ENCODE peak calls at places on chromosomes 6 and 20, in four cellular contexts. D is fibroblast of mammary gland, I is A549, P is Panc1. O is an unnamed sample.

GRCh38 chr6:115972679-115973078 is 88.0 kb downstream of the FRK start:
- DNase-seq in D (no peak), I (peak; percentile 10), P (no peak), O (no peak)

GRCh38 chr6:152091201-152091600 is 283.7 kb downstream of the ESR1 start:
- DNase-seq in D (no peak), I (no peak), P (no peak), O (no peak)

GRCh38 chr6:45843848-45844521 is 171.7 kb downstream of the CLIC5 start:
- DNase-seq in D (peak; percentile 25), I (no peak), P (no peak), O (peak; percentile 96)

GRCh38 chr20:2221933-2222332 is 73.9 kb upstream of the TGM3 start:
- DNase-seq in D (no peak), I (no peak), P (no peak), O (no peak)

GRCh38 chr20:63736893-63737689 is 627 bp downstream of the LIME1 start:
- DNase-seq in D (no peak), I (no peak), P (no peak), O (no peak)

GRCh38 chr20:42996141-42996540 is 193.6 kb downstream of the PTPRT start:
- DNase-seq in D (no peak), I (no peak), P (no peak), O (no peak)

GRCh38 chr6:166588691-166589333 is 2.3 kb upstream of the RAMACL start:
- DNase-seq in D (peak; percentile 54), I (no peak), P (no peak), O (peak; percentile 92)

GRCh38 chr20:1904160-1904559 is 9.0 kb downstream of the SIRPA start:
- DNase-seq in D (no peak), I (no peak), P (no peak), O (no peak)

GRCh38 chr20:20643925-20644324 is 68.5 kb downstream of the RALGAPA2 start:
- DNase-seq in D (no peak), I (no peak), P (no peak), O (no peak)

GRCh38 chr6:113642714-113643442 is 214.3 kb upstream of the MARCKS start:
- DNase-seq in D (no peak), I (peak; percentile 90), P (no peak), O (no peak)

GRCh38 chr20:50891138-50891537 is 40.1 kb downstream of the ADNP start:
- DNase-seq in D (no peak), I (no peak), P (no peak), O (no peak)

GRCh38 chr6:3026811-3027626 is 27.3 kb downstream of the NQO2 start:
- DNase-seq in D (peak; percentile 3), I (no peak), P (no peak), O (peak; percentile 4)

GRCh38 chr20:4563031-4563430 is 158.7 kb upstream of the PRND start:
- DNase-seq in D (no peak), I (no peak), P (no peak), O (no peak)

GRCh38 chr20:48825551-48825885 is 2.3 kb downstream of the PREX1 start:
- DNase-seq in D (no peak), I (no peak), P (no peak), O (no peak)

GRCh38 chr20:63375438-63375837 is 14.3 kb upstream of the CHRNA4 start:
- DNase-seq in D (no peak), I (no peak), P (no peak), O (no peak)

GRCh38 chr6:105600342-105601293 is 197.7 kb upstream of the PREP start:
- DNase-seq in D (peak; percentile 93), I (peak; percentile 95), P (no peak), O (peak; percentile 59)

GRCh38 chr6:36387440-36388303 is at the start of gene ETV7:
- DNase-seq in D (no peak), I (no peak), P (no peak), O (peak; percentile 24)

GRCh38 chr20:37519508-37520416 is 1.3 kb upstream of the NNAT start:
- DNase-seq in D (no peak), I (no peak), P (no peak), O (no peak)

GRCh38 chr6:149963212-149963461 is 606 bp upstream of the ULBP1 start:
- DNase-seq in D (no peak), I (peak; percentile 71), P (peak; percentile 10), O (peak; percentile 64)

DNA sequence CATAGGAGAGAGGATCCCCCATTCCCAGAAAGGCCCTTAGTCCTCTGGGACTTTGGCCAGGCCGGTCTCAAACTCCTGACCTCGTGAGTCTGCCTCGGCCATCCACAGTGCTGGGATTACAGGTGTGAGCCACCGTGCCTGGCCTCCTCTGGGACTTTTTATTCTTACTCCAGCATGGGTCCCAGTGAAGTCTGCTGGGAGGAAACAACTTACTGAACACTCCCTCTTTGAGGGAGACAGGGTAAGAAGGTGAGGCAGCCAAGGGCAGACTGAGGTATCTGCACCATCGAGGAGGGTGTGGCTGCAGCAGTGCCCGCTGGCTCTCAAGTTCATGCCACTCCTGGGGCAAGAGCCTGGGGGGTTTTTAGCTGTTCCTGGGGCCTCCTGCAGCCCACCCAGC is 2.4 kb downstream of the BAK1 start:
- DNase-seq in D (no peak), I (no peak), P (no peak), O (no peak)
- TF ChIP-seq CTCF in D (no peak), I (no peak), P (no peak), O (no peak)

GRCh38 chr6:53888931-53889330 is 94.1 kb downstream of the LRRC1 start:
- DNase-seq in D (peak; percentile 37), I (no peak), P (no peak), O (peak; percentile 41)
- H3K4me3 ChIP-seq in D (no peak overlapping the region), I (no peak overlapping the region), P (no peak overlapping the region), O (no peak overlapping the region)

GRCh38 chr6:162123797-162124196 is 603.8 kb downstream of the PRKN start:
- DNase-seq in D (peak; percentile 30), I (peak; percentile 9), P (no peak), O (no peak)
- TF ChIP-seq CTCF in D (peak; percentile 46), I (peak; percentile 7), P (peak; percentile 30), O (peak; percentile 28)

DNA sequence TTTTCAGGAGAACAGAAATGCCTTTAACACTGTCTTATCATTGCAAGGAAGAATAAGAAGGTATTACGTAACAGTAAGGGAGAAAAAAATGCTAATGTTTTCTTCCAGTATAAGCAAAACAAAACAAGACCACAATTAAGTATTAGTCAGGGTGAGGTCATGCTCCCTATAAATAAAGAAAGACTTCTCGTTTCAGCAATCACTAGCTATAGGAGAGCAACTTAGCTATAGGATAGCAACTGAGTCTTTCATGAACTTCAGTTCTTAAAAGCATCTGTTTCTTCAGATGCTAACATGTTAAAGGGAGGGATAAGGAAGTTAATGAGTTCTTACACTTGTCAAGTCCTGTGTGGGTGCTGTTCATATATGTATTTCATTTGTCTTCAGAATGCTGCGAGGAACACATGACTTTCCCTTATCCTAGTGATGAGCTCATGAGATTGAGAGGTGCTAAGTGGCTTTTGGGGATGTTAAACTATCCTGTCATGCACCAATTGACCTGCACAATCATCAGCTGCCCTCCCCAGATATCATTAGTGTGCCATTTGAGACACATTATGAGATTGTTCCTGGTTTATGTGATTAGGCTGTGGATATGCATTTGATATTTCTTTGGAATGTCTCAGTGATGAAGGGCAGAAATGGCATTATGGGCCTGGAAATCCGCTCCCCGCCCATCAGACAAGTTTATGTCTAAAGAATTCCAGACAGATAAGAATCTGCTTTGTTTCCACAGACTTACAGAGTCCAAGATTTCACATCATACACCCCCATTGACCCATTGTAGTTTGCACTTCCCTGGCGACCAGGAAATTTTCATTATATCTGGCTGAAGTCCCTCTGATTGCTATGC is 37.4 kb downstream of the LAMA4 start:
- DNase-seq in D (peak; percentile 94), I (peak; percentile 30), P (peak; percentile 82), O (peak; percentile 86)
- H3K4me3 ChIP-seq in D (no peak overlapping the region), I (no peak overlapping the region), P (no peak overlapping the region), O (no peak overlapping the region)

GRCh38 chr20:41035207-41035606 is 6.6 kb downstream of the TOP1 start:
- DNase-seq in D (no peak), I (no peak), P (no peak), O (no peak)

GRCh38 chr20:41040855-41041254 is 12.2 kb downstream of the TOP1 start:
- DNase-seq in D (no peak), I (no peak), P (no peak), O (no peak)

GRCh38 chr20:41037172-41037571 is 8.6 kb downstream of the TOP1 start:
- DNase-seq in D (no peak), I (no peak), P (no peak), O (no peak)

GRCh38 chr20:41038878-41039404 is 10.3 kb downstream of the TOP1 start:
- DNase-seq in D (no peak), I (peak; percentile 17), P (no peak), O (no peak)

DNA sequence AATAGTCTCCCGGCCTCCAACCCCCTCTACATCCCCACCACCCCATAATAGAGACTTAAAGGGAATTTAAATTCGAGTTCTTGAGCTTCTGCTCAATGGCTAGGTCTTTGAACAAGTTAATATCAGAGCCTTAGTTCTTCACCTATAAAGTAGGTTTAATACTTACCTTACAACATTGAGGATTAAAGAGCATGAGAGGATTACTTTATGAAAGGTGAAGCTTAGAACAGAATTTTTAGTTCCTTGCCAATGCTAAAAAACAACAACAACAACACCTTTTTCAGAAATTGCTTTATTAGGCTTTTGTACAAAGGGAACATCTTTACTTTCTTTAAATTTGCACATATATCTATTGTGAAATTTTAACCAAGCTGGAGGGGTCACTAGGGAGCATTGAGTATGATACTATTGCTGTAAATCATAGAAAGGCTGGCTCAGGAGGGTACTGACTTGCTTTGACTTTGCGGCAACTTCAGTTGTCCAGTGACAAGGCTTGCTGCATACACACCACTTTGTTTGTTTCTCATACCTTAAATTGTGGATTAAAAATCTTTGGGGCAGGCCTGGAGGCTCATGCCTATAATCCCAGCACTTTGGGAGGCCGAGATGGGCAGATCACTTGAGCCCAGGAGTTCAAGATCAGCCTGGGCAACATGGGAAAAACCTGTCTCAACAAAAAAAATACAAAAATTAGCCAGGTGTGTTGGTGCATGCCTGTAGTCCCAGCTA is 9.7 kb downstream of the TOP1 start:
- DNase-seq in D (no peak), I (no peak), P (no peak), O (no peak)
- TF ChIP-seq CTCF in D (no peak), I (no peak), P (no peak), O (no peak)

GRCh38 chr6:168895102-168895812 is 358.4 kb downstream of the THBS2 start:
- DNase-seq in D (peak; percentile 73), I (peak; percentile 57), P (peak; percentile 46), O (peak; percentile 69)
- H3K4me3 ChIP-seq in D (peak overlapping the region; percentile 3), I (no peak overlapping the region), P (peak overlapping the region; percentile 7), O (peak overlapping the region; percentile 32)

DNA sequence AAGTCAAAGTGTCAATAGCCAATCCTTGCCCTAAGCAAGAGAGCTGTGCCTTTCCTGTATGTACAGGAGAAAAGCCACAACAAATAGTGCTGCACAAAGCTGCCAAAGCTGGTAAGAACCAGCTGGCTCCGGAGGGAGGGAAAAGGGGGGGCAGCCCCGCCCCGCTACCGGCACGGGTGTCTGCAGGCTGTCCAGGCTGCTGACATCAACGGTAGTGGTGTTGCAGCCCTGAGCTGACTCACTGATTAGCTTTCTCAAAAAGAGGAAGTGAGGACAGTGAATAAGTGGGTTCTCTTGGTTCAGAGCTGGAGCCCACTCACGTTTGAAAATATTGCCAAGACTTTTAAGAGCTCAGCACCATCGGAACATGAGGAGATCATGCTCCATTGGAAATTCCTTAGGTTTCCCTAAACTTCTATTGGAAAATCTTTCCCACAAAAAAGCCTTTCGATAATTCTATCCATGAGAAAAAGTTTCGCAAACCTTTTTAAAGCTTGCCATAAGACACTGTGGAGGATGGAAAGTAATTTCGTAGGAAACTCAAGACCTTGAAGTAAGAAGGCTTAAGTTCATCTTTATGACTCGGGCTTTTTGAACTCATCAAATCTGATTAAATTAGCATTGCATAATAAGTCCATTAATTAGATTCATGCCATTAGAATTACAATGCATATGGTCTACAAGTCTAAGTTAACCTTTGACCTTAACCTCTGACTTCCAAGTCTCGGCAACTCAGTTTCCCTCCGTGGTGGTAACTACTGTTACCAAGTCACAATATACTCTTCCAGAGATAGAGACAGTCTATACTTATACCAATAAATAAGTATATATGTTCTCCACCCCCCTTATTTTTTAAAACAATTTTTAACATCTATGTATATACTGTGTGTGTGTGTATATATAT is 67.0 kb downstream of the TNFRSF21 start:
- DNase-seq in D (peak; percentile 93), I (peak; percentile 82), P (peak; percentile 27), O (peak; percentile 85)
- TF ChIP-seq CTCF in D (no peak), I (no peak), P (no peak), O (no peak)

O was measured in AG10803.